ENCODE peak calls at places on chromosomes 13 and 19, in five cellular contexts. P, S, M, T and K are unnamed samples.

GRCh38 chr19:56831279-56831678 is 9.2 kb downstream of the PEG3 start:
- DNase-seq in S (no peak), P (no peak), M (no peak), T (no peak), K (no peak)

GRCh38 chr13:111966969-111967368 is 100.0 kb upstream of the SOX1 start:
- DNase-seq in M (no peak), S (no peak), T (no peak), P (no peak), K (no peak)

GRCh38 chr13:36341718-36342117 is 4.5 kb downstream of the SPART start:
- DNase-seq in P (peak), M (no peak), T (no peak), S (no peak), K (no peak)

GRCh38 chr13:46796129-46796514 is 839 bp downstream of the ESD start:
- DNase-seq in M (no peak), T (no peak), S (no peak), P (no peak), K (no peak)

GRCh38 chr13:42102961-42103688 is 54.7 kb downstream of the DGKH start:
- DNase-seq in P (peak), M (no peak), S (no peak), T (no peak), K (no peak)

GRCh38 chr19:43592800-43593350 is 3.1 kb downstream of the IRGQ start:
- DNase-seq in M (no peak), S (no peak), P (no peak), T (no peak), K (no peak)

GRCh38 chr13:109857325-109857724 is 70.9 kb upstream of the IRS2 start:
- DNase-seq in T (no peak), M (no peak), S (no peak), P (no peak), K (no peak)

GRCh38 chr19:48244289-48244688 is 11.4 kb downstream of the CARD8 start:
- DNase-seq in P (peak), T (no peak), M (no peak), S (no peak), K (peak)

GRCh38 chr19:45834970-45835369 is 19.9 kb upstream of the RSPH6A start:
- DNase-seq in S (no peak), P (no peak), T (no peak), M (no peak), K (no peak)

GRCh38 chr13:41563501-41564001 is 106.2 kb downstream of the RGCC start:
- DNase-seq in P (peak), T (no peak), S (no peak), M (no peak), K (no peak)

GRCh38 chr19:47541507-47541906 is 26.6 kb upstream of the NAPA start:
- DNase-seq in T (no peak), P (no peak), S (no peak), M (no peak), K (no peak)

GRCh38 chr13:49667773-49668172 is 23.5 kb downstream of the EBPL start:
- DNase-seq in M (no peak), T (no peak), S (no peak), P (peak), K (no peak)
- TF ChIP-seq EZH2phosphoT487 in M (no peak), T (no peak), S (no peak), P (no peak), K (no peak)

DNA sequence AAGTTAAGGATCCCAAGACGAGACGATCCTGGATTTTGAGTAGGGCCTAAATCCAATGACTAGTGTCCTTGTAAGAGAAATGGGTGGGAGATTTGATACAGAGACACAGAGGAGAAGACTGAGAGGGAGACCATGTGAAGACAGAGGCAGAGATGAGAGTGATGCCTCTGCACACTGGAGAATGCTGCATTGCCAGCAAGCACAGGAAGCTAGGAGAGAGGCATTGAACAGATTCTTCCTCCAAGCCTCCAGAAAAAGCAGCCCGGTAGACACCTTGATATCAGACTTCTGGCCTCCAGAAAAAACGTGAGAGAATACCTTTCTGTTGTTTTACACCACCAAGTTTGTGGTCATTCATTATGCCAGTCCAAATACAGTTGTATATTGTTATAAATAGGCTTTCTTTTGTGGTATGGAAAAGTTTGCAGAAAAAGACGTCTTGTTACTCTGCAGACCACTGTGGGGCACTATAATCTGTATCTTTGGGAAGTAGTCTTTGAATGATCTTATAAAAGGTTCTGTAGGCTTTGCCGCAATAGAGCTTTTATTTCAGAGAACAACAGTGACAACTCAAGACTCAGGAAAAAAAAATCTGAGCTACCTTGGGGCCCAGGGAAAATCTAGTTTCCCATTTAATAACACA is 17.9 kb upstream of the RFC3 start:
- DNase-seq in P (peak), T (no peak), S (peak), M (peak), K (peak)
- TF ChIP-seq CTCF in P (peak), T (no peak), S (peak), M (peak), K (peak)

GRCh38 chr19:3503036-3503572 is 2.6 kb upstream of the DOHH start:
- DNase-seq in M (no peak), S (no peak), T (no peak), P (peak), K (no peak)
- H2AFZ ChIP-seq in M (no peak), S (no peak), T (no peak), P (no peak), K (no peak)

GRCh38 chr19:40322951-40323615 is 25.1 kb downstream of the C19orf47 start:
- DNase-seq in T (no peak), M (no peak), P (no peak), S (no peak), K (no peak)
- TF ChIP-seq EZH2phosphoT487 in T (no peak), M (no peak), P (no peak), S (no peak), K (no peak)

GRCh38 chr19:18391509-18392075 is 5.6 kb downstream of the GDF15 start:
- DNase-seq in T (no peak), M (no peak), S (no peak), P (no peak), K (no peak)
- TF ChIP-seq CTCF in T (no peak), M (no peak), S (no peak), P (no peak), K (no peak)